ENCODE peak calls at places on chromosomes 12 and 14, in nine cellular contexts. R, V, C, G, I, X, Y, A and D are unnamed samples.

GRCh38 chr14:21476526-21476924 is 234 bp downstream of the RAB2B start:
- DNase-seq in R (peak; percentile 86), V (peak; percentile 25), C (no peak), G (no peak), I (peak; percentile 88), X (no peak), Y (peak; percentile 54), A (no peak), D (peak; percentile 89)

GRCh38 chr14:73368621-73369020 is 89.7 kb downstream of the NUMB start:
- DNase-seq in R (no peak), V (no peak), C (no peak), G (no peak), I (no peak), X (no peak), Y (peak; percentile 1), A (no peak), D (no peak)

GRCh38 chr12:120343692-120344091 is 16.1 kb upstream of the PLA2G1B start:
- DNase-seq in R (no peak), V (no peak), C (no peak), G (no peak), I (no peak), X (no peak), Y (no peak), A (no peak), D (no peak)

GRCh38 chr14:71004481-71004880 is 97.2 kb downstream of the PCNX1 start:
- DNase-seq in R (no peak), V (no peak), C (peak; percentile 20), G (peak; percentile 33), I (no peak), X (no peak), Y (no peak), A (no peak), D (no peak)

GRCh38 chr14:37114039-37114438 is 58.4 kb downstream of the SLC25A21 start:
- DNase-seq in R (peak; percentile 65), V (no peak), C (peak; percentile 54), G (peak; percentile 28), I (no peak), X (no peak), Y (no peak), A (no peak), D (no peak)

GRCh38 chr14:50373959-50374358 is 22.7 kb downstream of the CDKL1 start:
- DNase-seq in R (no peak), V (no peak), C (no peak), G (no peak), I (no peak), X (no peak), Y (no peak), A (no peak), D (no peak)

GRCh38 chr14:67900188-67900587 is 80.6 kb downstream of the RAD51B start:
- DNase-seq in R (no peak), V (no peak), C (peak; percentile 4), G (no peak), I (no peak), X (no peak), Y (peak; percentile 6), A (no peak), D (no peak)

GRCh38 chr12:78095623-78096022 is 264.9 kb downstream of the NAV3 start:
- DNase-seq in R (no peak), V (no peak), C (no peak), G (no peak), I (no peak), X (no peak), Y (no peak), A (no peak), D (no peak)